ENCODE peak calls at places on chromosomes 1 and 21, in nine cellular contexts. One of them, this sample, is unnamed.

GRCh38 chr1:36859926-36860325 is 174.4 kb downstream of the GRIK3 start:
- DNase-seq in foreskin keratinocyte: no peak
- DNase-seq in activated naive CD4-positive, alpha-beta T cell treated with anti-CD3 and anti-CD28 coated beads, Interleukin-2, amount 50 U/mL, for 16 hours: no peak
- DNase-seq in NCI-H2081: no peak
- DNase-seq in activated CD4-positive, alpha-beta T cell treated with anti-CD3 and anti-CD28 coated beads, Interleukin-2, amount 50 U/mL, for 24 hours: no peak
- DNase-seq in HEK293T: no peak
- DNase-seq in Ammon's horn: no peak
- DNase-seq in mucosa of gallbladder: no peak
- DNase-seq in stimulated activated CD8-positive, alpha-beta memory T cell treated with anti-CD3 and anti-CD28 coated beads, Interleukin-7, amount 100 ng/mL, for 1 hour: no peak
- DNase-seq in this sample: no peak

GRCh38 chr1:160629286-160630210 is 17.3 kb downstream of the SLAMF1 start:
- DNase-seq in Ammon's horn: peak; percentile 62
- DNase-seq in NCI-H2081: no peak
- DNase-seq in activated naive CD4-positive, alpha-beta T cell treated with anti-CD3 and anti-CD28 coated beads, Interleukin-2, amount 50 U/mL, for 16 hours: peak; percentile 65
- DNase-seq in foreskin keratinocyte: no peak
- DNase-seq in activated CD4-positive, alpha-beta T cell treated with anti-CD3 and anti-CD28 coated beads, Interleukin-2, amount 50 U/mL, for 24 hours: peak; percentile 55
- DNase-seq in mucosa of gallbladder: peak; percentile 33
- DNase-seq in stimulated activated CD8-positive, alpha-beta memory T cell treated with anti-CD3 and anti-CD28 coated beads, Interleukin-7, amount 100 ng/mL, for 1 hour: peak; percentile 42
- DNase-seq in HEK293T: no peak
- DNase-seq in this sample: peak; percentile 65

GRCh38 chr1:85898861-85899260 is 190.6 kb upstream of the ZNHIT6 start:
- DNase-seq in NCI-H2081: no peak
- DNase-seq in HEK293T: no peak
- DNase-seq in foreskin keratinocyte: no peak
- DNase-seq in mucosa of gallbladder: no peak
- DNase-seq in Ammon's horn: no peak
- DNase-seq in activated CD4-positive, alpha-beta T cell treated with anti-CD3 and anti-CD28 coated beads, Interleukin-2, amount 50 U/mL, for 24 hours: no peak
- DNase-seq in stimulated activated CD8-positive, alpha-beta memory T cell treated with anti-CD3 and anti-CD28 coated beads, Interleukin-7, amount 100 ng/mL, for 1 hour: no peak
- DNase-seq in activated naive CD4-positive, alpha-beta T cell treated with anti-CD3 and anti-CD28 coated beads, Interleukin-2, amount 50 U/mL, for 16 hours: no peak
- DNase-seq in this sample: no peak

GRCh38 chr1:2558030-2558400 is 1.8 kb downstream of the TNFRSF14 start:
- DNase-seq in activated naive CD4-positive, alpha-beta T cell treated with anti-CD3 and anti-CD28 coated beads, Interleukin-2, amount 50 U/mL, for 16 hours: no peak
- DNase-seq in Ammon's horn: no peak
- DNase-seq in activated CD4-positive, alpha-beta T cell treated with anti-CD3 and anti-CD28 coated beads, Interleukin-2, amount 50 U/mL, for 24 hours: no peak
- DNase-seq in NCI-H2081: no peak
- DNase-seq in HEK293T: no peak
- DNase-seq in mucosa of gallbladder: no peak
- DNase-seq in stimulated activated CD8-positive, alpha-beta memory T cell treated with anti-CD3 and anti-CD28 coated beads, Interleukin-7, amount 100 ng/mL, for 1 hour: no peak
- DNase-seq in foreskin keratinocyte: no peak
- DNase-seq in this sample: no peak

GRCh38 chr1:211625040-211625439 is 46.1 kb upstream of the SLC30A1 start:
- DNase-seq in mucosa of gallbladder: no peak
- DNase-seq in activated CD4-positive, alpha-beta T cell treated with anti-CD3 and anti-CD28 coated beads, Interleukin-2, amount 50 U/mL, for 24 hours: no peak
- DNase-seq in NCI-H2081: no peak
- DNase-seq in Ammon's horn: peak; percentile 54
- DNase-seq in foreskin keratinocyte: no peak
- DNase-seq in stimulated activated CD8-positive, alpha-beta memory T cell treated with anti-CD3 and anti-CD28 coated beads, Interleukin-7, amount 100 ng/mL, for 1 hour: no peak
- DNase-seq in HEK293T: no peak
- DNase-seq in activated naive CD4-positive, alpha-beta T cell treated with anti-CD3 and anti-CD28 coated beads, Interleukin-2, amount 50 U/mL, for 16 hours: no peak
- DNase-seq in this sample: no peak

GRCh38 chr1:51230501-51231078 is 5.5 kb upstream of the RNF11 start:
- DNase-seq in activated naive CD4-positive, alpha-beta T cell treated with anti-CD3 and anti-CD28 coated beads, Interleukin-2, amount 50 U/mL, for 16 hours: no peak
- DNase-seq in stimulated activated CD8-positive, alpha-beta memory T cell treated with anti-CD3 and anti-CD28 coated beads, Interleukin-7, amount 100 ng/mL, for 1 hour: no peak
- DNase-seq in activated CD4-positive, alpha-beta T cell treated with anti-CD3 and anti-CD28 coated beads, Interleukin-2, amount 50 U/mL, for 24 hours: no peak
- DNase-seq in NCI-H2081: no peak
- DNase-seq in foreskin keratinocyte: peak; percentile 15
- DNase-seq in mucosa of gallbladder: no peak
- DNase-seq in HEK293T: no peak
- DNase-seq in Ammon's horn: no peak
- DNase-seq in this sample: no peak

GRCh38 chr1:28716336-28716735 is 20.4 kb upstream of the YTHDF2 start:
- DNase-seq in Ammon's horn: peak; percentile 47
- DNase-seq in NCI-H2081: no peak
- DNase-seq in HEK293T: no peak
- DNase-seq in mucosa of gallbladder: no peak
- DNase-seq in stimulated activated CD8-positive, alpha-beta memory T cell treated with anti-CD3 and anti-CD28 coated beads, Interleukin-7, amount 100 ng/mL, for 1 hour: no peak
- DNase-seq in foreskin keratinocyte: no peak
- DNase-seq in activated naive CD4-positive, alpha-beta T cell treated with anti-CD3 and anti-CD28 coated beads, Interleukin-2, amount 50 U/mL, for 16 hours: no peak
- DNase-seq in activated CD4-positive, alpha-beta T cell treated with anti-CD3 and anti-CD28 coated beads, Interleukin-2, amount 50 U/mL, for 24 hours: no peak
- DNase-seq in this sample: no peak

GRCh38 chr1:2555634-2556276 is 416 bp upstream of the TNFRSF14 start:
- DNase-seq in NCI-H2081: no peak
- DNase-seq in foreskin keratinocyte: no peak
- DNase-seq in stimulated activated CD8-positive, alpha-beta memory T cell treated with anti-CD3 and anti-CD28 coated beads, Interleukin-7, amount 100 ng/mL, for 1 hour: peak; percentile 41
- DNase-seq in mucosa of gallbladder: peak; percentile 93
- DNase-seq in Ammon's horn: peak; percentile 67
- DNase-seq in activated naive CD4-positive, alpha-beta T cell treated with anti-CD3 and anti-CD28 coated beads, Interleukin-2, amount 50 U/mL, for 16 hours: peak; percentile 68
- DNase-seq in HEK293T: no peak
- DNase-seq in activated CD4-positive, alpha-beta T cell treated with anti-CD3 and anti-CD28 coated beads, Interleukin-2, amount 50 U/mL, for 24 hours: peak; percentile 68
- DNase-seq in this sample: peak; percentile 53

GRCh38 chr1:184163674-184164470 is 112.3 kb downstream of the TSEN15 start:
- DNase-seq in foreskin keratinocyte: peak; percentile 60
- DNase-seq in HEK293T: no peak
- DNase-seq in Ammon's horn: no peak
- DNase-seq in activated naive CD4-positive, alpha-beta T cell treated with anti-CD3 and anti-CD28 coated beads, Interleukin-2, amount 50 U/mL, for 16 hours: no peak
- DNase-seq in mucosa of gallbladder: no peak
- DNase-seq in activated CD4-positive, alpha-beta T cell treated with anti-CD3 and anti-CD28 coated beads, Interleukin-2, amount 50 U/mL, for 24 hours: no peak
- DNase-seq in stimulated activated CD8-positive, alpha-beta memory T cell treated with anti-CD3 and anti-CD28 coated beads, Interleukin-7, amount 100 ng/mL, for 1 hour: no peak
- DNase-seq in NCI-H2081: no peak
- DNase-seq in this sample: no peak

GRCh38 chr21:15063821-15064575 is 802 bp downstream of the NRIP1 start:
- DNase-seq in NCI-H2081: peak; percentile 24
- DNase-seq in mucosa of gallbladder: peak; percentile 31
- DNase-seq in activated CD4-positive, alpha-beta T cell treated with anti-CD3 and anti-CD28 coated beads, Interleukin-2, amount 50 U/mL, for 24 hours: no peak
- DNase-seq in Ammon's horn: peak; percentile 32
- DNase-seq in stimulated activated CD8-positive, alpha-beta memory T cell treated with anti-CD3 and anti-CD28 coated beads, Interleukin-7, amount 100 ng/mL, for 1 hour: no peak
- DNase-seq in activated naive CD4-positive, alpha-beta T cell treated with anti-CD3 and anti-CD28 coated beads, Interleukin-2, amount 50 U/mL, for 16 hours: peak; percentile 23
- DNase-seq in foreskin keratinocyte: no peak
- DNase-seq in HEK293T: peak; percentile 34
- DNase-seq in this sample: no peak

GRCh38 chr1:47951026-47951425 is 46.2 kb downstream of the TRABD2B start:
- DNase-seq in stimulated activated CD8-positive, alpha-beta memory T cell treated with anti-CD3 and anti-CD28 coated beads, Interleukin-7, amount 100 ng/mL, for 1 hour: no peak
- DNase-seq in NCI-H2081: no peak
- DNase-seq in mucosa of gallbladder: no peak
- DNase-seq in HEK293T: no peak
- DNase-seq in activated naive CD4-positive, alpha-beta T cell treated with anti-CD3 and anti-CD28 coated beads, Interleukin-2, amount 50 U/mL, for 16 hours: no peak
- DNase-seq in activated CD4-positive, alpha-beta T cell treated with anti-CD3 and anti-CD28 coated beads, Interleukin-2, amount 50 U/mL, for 24 hours: no peak
- DNase-seq in foreskin keratinocyte: no peak
- DNase-seq in Ammon's horn: peak; percentile 86
- DNase-seq in this sample: no peak

GRCh38 chr1:59718989-59719360 is 95.8 kb upstream of the HOOK1 start:
- DNase-seq in activated naive CD4-positive, alpha-beta T cell treated with anti-CD3 and anti-CD28 coated beads, Interleukin-2, amount 50 U/mL, for 16 hours: no peak
- DNase-seq in NCI-H2081: no peak
- DNase-seq in Ammon's horn: no peak
- DNase-seq in mucosa of gallbladder: no peak
- DNase-seq in stimulated activated CD8-positive, alpha-beta memory T cell treated with anti-CD3 and anti-CD28 coated beads, Interleukin-7, amount 100 ng/mL, for 1 hour: no peak
- DNase-seq in foreskin keratinocyte: no peak
- DNase-seq in HEK293T: no peak
- DNase-seq in activated CD4-positive, alpha-beta T cell treated with anti-CD3 and anti-CD28 coated beads, Interleukin-2, amount 50 U/mL, for 24 hours: no peak
- DNase-seq in this sample: no peak

GRCh38 chr1:156766288-156767100 is 841 bp upstream of the PRCC start:
- DNase-seq in activated naive CD4-positive, alpha-beta T cell treated with anti-CD3 and anti-CD28 coated beads, Interleukin-2, amount 50 U/mL, for 16 hours: no peak
- DNase-seq in Ammon's horn: peak; percentile 40
- DNase-seq in stimulated activated CD8-positive, alpha-beta memory T cell treated with anti-CD3 and anti-CD28 coated beads, Interleukin-7, amount 100 ng/mL, for 1 hour: no peak
- DNase-seq in foreskin keratinocyte: no peak
- DNase-seq in HEK293T: no peak
- DNase-seq in activated CD4-positive, alpha-beta T cell treated with anti-CD3 and anti-CD28 coated beads, Interleukin-2, amount 50 U/mL, for 24 hours: no peak
- DNase-seq in NCI-H2081: no peak
- DNase-seq in mucosa of gallbladder: no peak
- DNase-seq in this sample: no peak

GRCh38 chr1:186330758-186331157 is 44.3 kb downstream of the TPR start:
- DNase-seq in stimulated activated CD8-positive, alpha-beta memory T cell treated with anti-CD3 and anti-CD28 coated beads, Interleukin-7, amount 100 ng/mL, for 1 hour: no peak
- DNase-seq in HEK293T: peak; percentile 14
- DNase-seq in mucosa of gallbladder: no peak
- DNase-seq in foreskin keratinocyte: no peak
- DNase-seq in NCI-H2081: no peak
- DNase-seq in Ammon's horn: no peak
- DNase-seq in activated CD4-positive, alpha-beta T cell treated with anti-CD3 and anti-CD28 coated beads, Interleukin-2, amount 50 U/mL, for 24 hours: no peak
- DNase-seq in activated naive CD4-positive, alpha-beta T cell treated with anti-CD3 and anti-CD28 coated beads, Interleukin-2, amount 50 U/mL, for 16 hours: no peak
- DNase-seq in this sample: no peak

GRCh38 chr21:28791595-28792282 is 200.9 kb downstream of the LTN1 start:
- DNase-seq in foreskin keratinocyte: no peak
- DNase-seq in NCI-H2081: no peak
- DNase-seq in stimulated activated CD8-positive, alpha-beta memory T cell treated with anti-CD3 and anti-CD28 coated beads, Interleukin-7, amount 100 ng/mL, for 1 hour: no peak
- DNase-seq in activated CD4-positive, alpha-beta T cell treated with anti-CD3 and anti-CD28 coated beads, Interleukin-2, amount 50 U/mL, for 24 hours: no peak
- DNase-seq in activated naive CD4-positive, alpha-beta T cell treated with anti-CD3 and anti-CD28 coated beads, Interleukin-2, amount 50 U/mL, for 16 hours: no peak
- DNase-seq in mucosa of gallbladder: no peak
- DNase-seq in HEK293T: no peak
- DNase-seq in Ammon's horn: no peak
- DNase-seq in this sample: no peak

GRCh38 chr1:25710583-25711347 is 89.2 kb upstream of the SELENON start:
- DNase-seq in NCI-H2081: no peak
- DNase-seq in activated naive CD4-positive, alpha-beta T cell treated with anti-CD3 and anti-CD28 coated beads, Interleukin-2, amount 50 U/mL, for 16 hours: no peak
- DNase-seq in foreskin keratinocyte: no peak
- DNase-seq in HEK293T: no peak
- DNase-seq in mucosa of gallbladder: no peak
- DNase-seq in stimulated activated CD8-positive, alpha-beta memory T cell treated with anti-CD3 and anti-CD28 coated beads, Interleukin-7, amount 100 ng/mL, for 1 hour: no peak
- DNase-seq in activated CD4-positive, alpha-beta T cell treated with anti-CD3 and anti-CD28 coated beads, Interleukin-2, amount 50 U/mL, for 24 hours: no peak
- DNase-seq in Ammon's horn: no peak
- DNase-seq in this sample: no peak

GRCh38 chr1:155208406-155208655 is 164 bp upstream of the MTX1 start:
- DNase-seq in Ammon's horn: peak; percentile 89
- DNase-seq in activated CD4-positive, alpha-beta T cell treated with anti-CD3 and anti-CD28 coated beads, Interleukin-2, amount 50 U/mL, for 24 hours: no peak
- DNase-seq in NCI-H2081: no peak
- DNase-seq in mucosa of gallbladder: no peak
- DNase-seq in stimulated activated CD8-positive, alpha-beta memory T cell treated with anti-CD3 and anti-CD28 coated beads, Interleukin-7, amount 100 ng/mL, for 1 hour: no peak
- DNase-seq in HEK293T: no peak
- DNase-seq in foreskin keratinocyte: no peak
- DNase-seq in activated naive CD4-positive, alpha-beta T cell treated with anti-CD3 and anti-CD28 coated beads, Interleukin-2, amount 50 U/mL, for 16 hours: no peak
- DNase-seq in this sample: no peak

GRCh38 chr1:210853276-210853675 is 280.7 kb downstream of the KCNH1 start:
- DNase-seq in HEK293T: no peak
- DNase-seq in Ammon's horn: no peak
- DNase-seq in mucosa of gallbladder: no peak
- DNase-seq in NCI-H2081: no peak
- DNase-seq in activated naive CD4-positive, alpha-beta T cell treated with anti-CD3 and anti-CD28 coated beads, Interleukin-2, amount 50 U/mL, for 16 hours: no peak
- DNase-seq in activated CD4-positive, alpha-beta T cell treated with anti-CD3 and anti-CD28 coated beads, Interleukin-2, amount 50 U/mL, for 24 hours: no peak
- DNase-seq in stimulated activated CD8-positive, alpha-beta memory T cell treated with anti-CD3 and anti-CD28 coated beads, Interleukin-7, amount 100 ng/mL, for 1 hour: no peak
- DNase-seq in foreskin keratinocyte: no peak
- DNase-seq in this sample: no peak

GRCh38 chr1:161954050-161954449 is 69.6 kb downstream of the OLFML2B start:
- DNase-seq in activated naive CD4-positive, alpha-beta T cell treated with anti-CD3 and anti-CD28 coated beads, Interleukin-2, amount 50 U/mL, for 16 hours: no peak
- DNase-seq in Ammon's horn: no peak
- DNase-seq in mucosa of gallbladder: no peak
- DNase-seq in foreskin keratinocyte: no peak
- DNase-seq in activated CD4-positive, alpha-beta T cell treated with anti-CD3 and anti-CD28 coated beads, Interleukin-2, amount 50 U/mL, for 24 hours: no peak
- DNase-seq in stimulated activated CD8-positive, alpha-beta memory T cell treated with anti-CD3 and anti-CD28 coated beads, Interleukin-7, amount 100 ng/mL, for 1 hour: no peak
- DNase-seq in NCI-H2081: no peak
- DNase-seq in HEK293T: no peak
- DNase-seq in this sample: no peak

GRCh38 chr21:14713109-14713508 is 167.0 kb upstream of the SAMSN1 start:
- DNase-seq in foreskin keratinocyte: no peak
- DNase-seq in activated CD4-positive, alpha-beta T cell treated with anti-CD3 and anti-CD28 coated beads, Interleukin-2, amount 50 U/mL, for 24 hours: no peak
- DNase-seq in activated naive CD4-positive, alpha-beta T cell treated with anti-CD3 and anti-CD28 coated beads, Interleukin-2, amount 50 U/mL, for 16 hours: no peak
- DNase-seq in HEK293T: no peak
- DNase-seq in mucosa of gallbladder: no peak
- DNase-seq in Ammon's horn: no peak
- DNase-seq in stimulated activated CD8-positive, alpha-beta memory T cell treated with anti-CD3 and anti-CD28 coated beads, Interleukin-7, amount 100 ng/mL, for 1 hour: no peak
- DNase-seq in NCI-H2081: no peak
- DNase-seq in this sample: no peak

GRCh38 chr21:26965567-26966359 is 1.1 kb downstream of the ADAMTS5 start:
- DNase-seq in HEK293T: peak; percentile 48
- DNase-seq in NCI-H2081: no peak
- DNase-seq in foreskin keratinocyte: no peak
- DNase-seq in Ammon's horn: peak; percentile 28
- DNase-seq in mucosa of gallbladder: peak; percentile 15
- DNase-seq in activated CD4-positive, alpha-beta T cell treated with anti-CD3 and anti-CD28 coated beads, Interleukin-2, amount 50 U/mL, for 24 hours: no peak
- DNase-seq in activated naive CD4-positive, alpha-beta T cell treated with anti-CD3 and anti-CD28 coated beads, Interleukin-2, amount 50 U/mL, for 16 hours: no peak
- DNase-seq in stimulated activated CD8-positive, alpha-beta memory T cell treated with anti-CD3 and anti-CD28 coated beads, Interleukin-7, amount 100 ng/mL, for 1 hour: no peak
- DNase-seq in this sample: no peak

GRCh38 chr1:32223683-32224082 is 1.5 kb downstream of the EIF3I start:
- DNase-seq in mucosa of gallbladder: no peak
- DNase-seq in Ammon's horn: no peak
- DNase-seq in foreskin keratinocyte: no peak
- DNase-seq in activated naive CD4-positive, alpha-beta T cell treated with anti-CD3 and anti-CD28 coated beads, Interleukin-2, amount 50 U/mL, for 16 hours: no peak
- DNase-seq in stimulated activated CD8-positive, alpha-beta memory T cell treated with anti-CD3 and anti-CD28 coated beads, Interleukin-7, amount 100 ng/mL, for 1 hour: no peak
- DNase-seq in HEK293T: no peak
- DNase-seq in activated CD4-positive, alpha-beta T cell treated with anti-CD3 and anti-CD28 coated beads, Interleukin-2, amount 50 U/mL, for 24 hours: no peak
- DNase-seq in NCI-H2081: no peak
- DNase-seq in this sample: no peak

GRCh38 chr1:113792986-113793385 is 19.3 kb downstream of the RSBN1 start:
- DNase-seq in Ammon's horn: no peak
- DNase-seq in activated naive CD4-positive, alpha-beta T cell treated with anti-CD3 and anti-CD28 coated beads, Interleukin-2, amount 50 U/mL, for 16 hours: no peak
- DNase-seq in mucosa of gallbladder: no peak
- DNase-seq in foreskin keratinocyte: peak; percentile 12
- DNase-seq in stimulated activated CD8-positive, alpha-beta memory T cell treated with anti-CD3 and anti-CD28 coated beads, Interleukin-7, amount 100 ng/mL, for 1 hour: no peak
- DNase-seq in NCI-H2081: no peak
- DNase-seq in activated CD4-positive, alpha-beta T cell treated with anti-CD3 and anti-CD28 coated beads, Interleukin-2, amount 50 U/mL, for 24 hours: no peak
- DNase-seq in HEK293T: no peak
- DNase-seq in this sample: no peak

GRCh38 chr1:39407889-39408640 is 83.4 kb upstream of the BMP8A start:
- DNase-seq in HEK293T: no peak
- DNase-seq in mucosa of gallbladder: peak; percentile 46
- DNase-seq in activated CD4-positive, alpha-beta T cell treated with anti-CD3 and anti-CD28 coated beads, Interleukin-2, amount 50 U/mL, for 24 hours: no peak
- DNase-seq in activated naive CD4-positive, alpha-beta T cell treated with anti-CD3 and anti-CD28 coated beads, Interleukin-2, amount 50 U/mL, for 16 hours: no peak
- DNase-seq in stimulated activated CD8-positive, alpha-beta memory T cell treated with anti-CD3 and anti-CD28 coated beads, Interleukin-7, amount 100 ng/mL, for 1 hour: no peak
- DNase-seq in NCI-H2081: no peak
- DNase-seq in Ammon's horn: no peak
- DNase-seq in foreskin keratinocyte: no peak
- DNase-seq in this sample: peak; percentile 24

GRCh38 chr1:110243581-110243980 is 33.5 kb downstream of the KCNC4 start:
- DNase-seq in activated CD4-positive, alpha-beta T cell treated with anti-CD3 and anti-CD28 coated beads, Interleukin-2, amount 50 U/mL, for 24 hours: no peak
- DNase-seq in stimulated activated CD8-positive, alpha-beta memory T cell treated with anti-CD3 and anti-CD28 coated beads, Interleukin-7, amount 100 ng/mL, for 1 hour: no peak
- DNase-seq in Ammon's horn: no peak
- DNase-seq in activated naive CD4-positive, alpha-beta T cell treated with anti-CD3 and anti-CD28 coated beads, Interleukin-2, amount 50 U/mL, for 16 hours: peak; percentile 29
- DNase-seq in foreskin keratinocyte: peak; percentile 61
- DNase-seq in NCI-H2081: no peak
- DNase-seq in mucosa of gallbladder: no peak
- DNase-seq in HEK293T: no peak
- DNase-seq in this sample: no peak

GRCh38 chr1:157090771-157091170 is 8.8 kb downstream of the ETV3L start:
- DNase-seq in foreskin keratinocyte: peak; percentile 9
- DNase-seq in stimulated activated CD8-positive, alpha-beta memory T cell treated with anti-CD3 and anti-CD28 coated beads, Interleukin-7, amount 100 ng/mL, for 1 hour: no peak
- DNase-seq in mucosa of gallbladder: no peak
- DNase-seq in activated naive CD4-positive, alpha-beta T cell treated with anti-CD3 and anti-CD28 coated beads, Interleukin-2, amount 50 U/mL, for 16 hours: no peak
- DNase-seq in NCI-H2081: no peak
- DNase-seq in Ammon's horn: no peak
- DNase-seq in activated CD4-positive, alpha-beta T cell treated with anti-CD3 and anti-CD28 coated beads, Interleukin-2, amount 50 U/mL, for 24 hours: no peak
- DNase-seq in HEK293T: no peak
- DNase-seq in this sample: no peak

GRCh38 chr1:110927484-110928075 is 36.1 kb downstream of the LRIF1 start:
- DNase-seq in activated CD4-positive, alpha-beta T cell treated with anti-CD3 and anti-CD28 coated beads, Interleukin-2, amount 50 U/mL, for 24 hours: no peak
- DNase-seq in foreskin keratinocyte: peak; percentile 44
- DNase-seq in mucosa of gallbladder: no peak
- DNase-seq in activated naive CD4-positive, alpha-beta T cell treated with anti-CD3 and anti-CD28 coated beads, Interleukin-2, amount 50 U/mL, for 16 hours: no peak
- DNase-seq in HEK293T: no peak
- DNase-seq in NCI-H2081: no peak
- DNase-seq in stimulated activated CD8-positive, alpha-beta memory T cell treated with anti-CD3 and anti-CD28 coated beads, Interleukin-7, amount 100 ng/mL, for 1 hour: no peak
- DNase-seq in Ammon's horn: no peak
- DNase-seq in this sample: no peak

GRCh38 chr1:59156031-59156430 is 140.9 kb upstream of the FGGY start:
- DNase-seq in stimulated activated CD8-positive, alpha-beta memory T cell treated with anti-CD3 and anti-CD28 coated beads, Interleukin-7, amount 100 ng/mL, for 1 hour: no peak
- DNase-seq in foreskin keratinocyte: no peak
- DNase-seq in activated CD4-positive, alpha-beta T cell treated with anti-CD3 and anti-CD28 coated beads, Interleukin-2, amount 50 U/mL, for 24 hours: no peak
- DNase-seq in HEK293T: no peak
- DNase-seq in activated naive CD4-positive, alpha-beta T cell treated with anti-CD3 and anti-CD28 coated beads, Interleukin-2, amount 50 U/mL, for 16 hours: no peak
- DNase-seq in Ammon's horn: peak; percentile 16
- DNase-seq in mucosa of gallbladder: no peak
- DNase-seq in NCI-H2081: no peak
- DNase-seq in this sample: no peak

This sample was measured in central memory CD8-positive, alpha-beta T cell.